ENCODE peak calls at places on chromosomes 12 and 14, in seven cellular contexts. X, W, D, R, E, P and T are unnamed samples.

GRCh38 chr12:121915841-121916321 is 2.5 kb upstream of the CFAP251 start:
- DNase-seq in W (peak), R (no peak), P (no peak), X (no peak), D (no peak), E (no peak), T (no peak)

GRCh38 chr14:76829650-76830421 is 3.6 kb downstream of the LRRC74A start:
- DNase-seq in D (no peak), X (no peak), P (no peak), R (peak), E (no peak), W (no peak), T (no peak)

GRCh38 chr12:10722905-10723866 is at the start of gene YBX3:
- DNase-seq in P (peak), X (peak), R (peak), D (peak), E (peak), W (peak), T (peak)

GRCh38 chr14:56351861-56352260 is 227.7 kb upstream of the TMEM260 start:
- DNase-seq in X (no peak), D (no peak), W (peak), R (no peak), P (no peak), E (no peak), T (no peak)

GRCh38 chr12:56590237-56590830 is 39.8 kb downstream of the BAZ2A start:
- DNase-seq in R (no peak), P (no peak), X (no peak), E (peak), W (peak), D (no peak), T (no peak)

GRCh38 chr14:29421156-29421728 is 506.4 kb downstream of the PRKD1 start:
- DNase-seq in W (no peak), E (no peak), P (no peak), D (no peak), X (no peak), R (no peak), T (no peak)

GRCh38 chr14:54664961-54665360 is 98.0 kb downstream of the SAMD4A start:
- DNase-seq in D (no peak), W (no peak), X (no peak), P (no peak), R (no peak), E (no peak), T (no peak)

GRCh38 chr12:115444336-115444735 is 760.4 kb upstream of the TBX3 start:
- DNase-seq in D (no peak), W (no peak), P (no peak), R (no peak), X (no peak), E (no peak), T (peak)

GRCh38 chr14:26204954-26205479 is 392.8 kb downstream of the NOVA1 start:
- DNase-seq in R (no peak), E (no peak), D (peak), W (no peak), X (peak), P (peak), T (peak)

GRCh38 chr12:53558631-53559030 is 51.3 kb upstream of the NPFF start:
- DNase-seq in E (no peak), R (no peak), W (no peak), P (no peak), D (no peak), X (no peak), T (no peak)

GRCh38 chr12:100573168-100573498 is 351 bp upstream of the GAS2L3 start:
- DNase-seq in D (no peak), R (no peak), W (no peak), X (no peak), P (no peak), E (no peak), T (no peak)

GRCh38 chr12:71556881-71557280 is 106.8 kb downstream of the ZFC3H1 start:
- DNase-seq in P (no peak), X (no peak), R (no peak), W (peak), E (no peak), D (no peak), T (no peak)

GRCh38 chr12:14955876-14956811 is 5.3 kb downstream of the ARHGDIB start:
- DNase-seq in P (no peak), W (no peak), X (no peak), R (no peak), E (no peak), D (no peak), T (no peak)

GRCh38 chr12:14952295-14952995 is 9.0 kb downstream of the ARHGDIB start:
- DNase-seq in P (no peak), D (no peak), E (no peak), R (no peak), W (peak), X (peak), T (no peak)

GRCh38 chr12:14953752-14954151 is 7.6 kb downstream of the ARHGDIB start:
- DNase-seq in W (no peak), E (no peak), P (no peak), R (no peak), D (no peak), X (no peak), T (no peak)

GRCh38 chr12:14950982-14951746 is 10.2 kb downstream of the ARHGDIB start:
- DNase-seq in P (no peak), D (no peak), R (peak), E (no peak), W (no peak), X (peak), T (no peak)

GRCh38 chr12:14954269-14954668 is 7.1 kb downstream of the ARHGDIB start:
- DNase-seq in X (peak), D (no peak), P (no peak), R (no peak), E (no peak), W (no peak), T (no peak)
- TF ChIP-seq POLR2A in X (no peak), D (no peak), P (no peak), R (no peak), E (no peak), W (no peak), T (no peak)

GRCh38 chr12:51721281-51721940 is 127.1 kb downstream of the FIGNL2 start:
- DNase-seq in R (peak), E (no peak), W (peak), D (peak), X (no peak), P (peak), T (peak)
- TF ChIP-seq CTCF in R (no peak), E (peak), W (peak), D (no peak), X (no peak), P (no peak), T (no peak)

GRCh38 chr12:70354777-70355176 is 11.3 kb upstream of the KCNMB4 start:
- DNase-seq in P (no peak), R (no peak), W (no peak), X (no peak), E (no peak), D (no peak), T (no peak)

GRCh38 chr12:70355972-70356371 is 10.1 kb upstream of the KCNMB4 start:
- DNase-seq in P (no peak), W (no peak), E (no peak), D (no peak), R (no peak), X (no peak), T (no peak)

GRCh38 chr12:70353780-70354640 is 12.1 kb upstream of the KCNMB4 start:
- DNase-seq in D (no peak), X (no peak), R (no peak), W (no peak), E (no peak), P (no peak), T (no peak)

DNA sequence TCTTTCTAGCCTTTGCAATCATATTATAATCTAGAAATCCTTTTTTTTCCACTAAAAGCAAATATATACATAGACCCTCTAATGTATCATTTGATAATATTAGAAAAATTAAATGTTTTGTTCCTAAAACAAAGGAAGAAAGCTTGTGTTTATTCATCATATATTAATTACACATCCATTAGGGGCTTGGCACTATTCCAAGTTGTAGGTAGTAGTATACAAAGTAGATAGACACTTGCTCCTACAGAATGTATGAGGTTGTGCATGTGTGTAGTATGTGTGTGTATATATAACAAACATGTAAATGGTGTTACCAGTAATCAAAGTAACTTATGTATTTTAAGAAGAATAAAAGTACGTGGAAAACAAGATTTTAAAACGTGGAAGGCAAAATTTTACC is 15.0 kb upstream of the KCNMB4 start:
- DNase-seq in D (no peak), X (no peak), P (no peak), E (no peak), W (no peak), R (no peak), T (no peak)
- TF ChIP-seq POLR2A in D (no peak), X (no peak), P (no peak), E (no peak), W (no peak), R (no peak), T (no peak)

DNA sequence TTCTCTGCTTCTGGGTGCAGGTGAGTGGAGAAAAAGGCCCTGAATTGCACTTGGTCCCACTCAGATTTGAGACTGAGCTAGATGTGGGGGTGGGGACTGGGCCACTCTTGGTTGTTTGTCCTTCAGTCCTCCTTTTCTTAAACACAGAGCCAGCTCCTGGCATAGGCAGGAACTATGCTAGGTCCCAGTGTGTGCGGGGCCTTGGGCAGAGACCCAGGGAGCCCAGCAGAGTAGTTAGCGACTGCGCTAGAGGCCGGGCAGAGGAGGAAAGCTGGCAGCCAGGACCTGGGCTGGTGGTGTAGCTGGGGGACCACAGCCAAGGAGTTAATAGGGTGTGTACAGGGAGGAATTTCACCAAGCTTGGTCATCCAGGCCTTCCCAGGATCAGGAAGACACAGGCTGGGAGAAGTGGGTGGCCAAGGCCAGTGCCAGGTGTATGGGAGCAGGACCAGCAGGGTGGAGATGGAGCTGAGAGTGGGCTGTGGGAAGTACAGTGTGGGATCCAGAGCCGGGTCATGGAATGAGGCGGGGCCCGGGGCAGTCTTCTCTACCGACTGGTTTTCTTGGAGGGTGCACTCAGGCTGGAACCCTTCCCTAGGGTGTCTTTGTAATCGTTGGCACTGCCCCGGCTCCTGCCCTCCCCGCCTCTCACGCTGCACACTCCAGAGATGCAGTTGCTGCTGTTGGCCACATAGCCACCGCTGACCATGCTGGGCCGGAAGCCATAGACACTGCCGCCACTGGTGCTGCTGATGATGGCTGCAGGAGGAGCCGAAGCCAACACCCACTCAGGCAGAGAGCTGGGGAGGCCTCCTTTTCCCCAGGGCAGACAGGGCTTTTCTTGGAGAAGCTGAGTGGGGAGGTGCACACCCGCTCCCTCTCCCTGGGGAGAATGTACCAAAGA is 8.7 kb downstream of the KRT71 start:
- DNase-seq in X (no peak), W (no peak), R (no peak), E (peak), P (no peak), D (no peak), T (no peak)
- TF ChIP-seq CTCF in X (no peak), W (no peak), R (no peak), E (peak), P (no peak), D (no peak), T (no peak)

GRCh38 chr12:62934799-62935674 is at the start of gene PPM1H:
- DNase-seq in W (peak), R (peak), E (peak), D (peak), P (peak), X (peak), T (peak)
- TF ChIP-seq POLR2A in W (no peak), R (peak), E (peak), D (no peak), P (peak), X (no peak), T (no peak)

GRCh38 chr12:96063046-96063445 is 27.7 kb upstream of the LTA4H start:
- DNase-seq in P (no peak), E (no peak), R (no peak), X (no peak), W (peak), D (no peak), T (no peak)
- TF ChIP-seq CTCF in P (no peak), E (no peak), R (peak), X (no peak), W (no peak), D (peak), T (no peak)